ENCODE peak calls at places on chromosome 21, in six cellular contexts. X, D, R, W, N and M are unnamed samples.

GRCh38 chr21:45880097-45881068 is 101.2 kb upstream of the COL6A1 start:
- DNase-seq in X (peak; percentile 46), D (peak; percentile 72), R (peak; percentile 79), W (peak; percentile 73), N (peak; percentile 89), M (peak; percentile 67)

GRCh38 chr21:39016740-39017315 is 166.4 kb downstream of the PSMG1 start:
- DNase-seq in X (no peak), D (peak; percentile 24), R (peak; percentile 67), W (no peak), N (peak; percentile 36), M (no peak)

GRCh38 chr21:33069994-33070811 is at the start of gene OLIG1:
- DNase-seq in X (no peak), D (peak; percentile 8), R (peak; percentile 62), W (no peak), N (peak; percentile 12), M (peak; percentile 32)

GRCh38 chr21:45129231-45129923 is 55.0 kb downstream of the ADARB1 start:
- DNase-seq in X (no peak), D (no peak), R (no peak), W (no peak), N (peak; percentile 63), M (peak; percentile 46)

GRCh38 chr21:45308211-45309068 is 20.7 kb upstream of the POFUT2 start:
- DNase-seq in X (no peak), D (no peak), R (no peak), W (no peak), N (peak; percentile 50), M (no peak)

GRCh38 chr21:27371688-27372331 is 404.9 kb upstream of the ADAMTS5 start:
- DNase-seq in X (no peak), D (no peak), R (no peak), W (no peak), N (peak; percentile 20), M (no peak)

GRCh38 chr21:46295996-46296752 is 10.0 kb downstream of the YBEY start:
- DNase-seq in X (peak; percentile 15), D (no peak), R (peak; percentile 67), W (peak; percentile 65), N (peak; percentile 20), M (no peak)

GRCh38 chr21:35408401-35408800 is 359.3 kb upstream of the RUNX1 start:
- DNase-seq in X (no peak), D (no peak), R (no peak), W (no peak), N (peak; percentile 54), M (peak; percentile 37)

GRCh38 chr21:40640427-40640826 is 206.5 kb downstream of the DSCAM start:
- DNase-seq in X (no peak), D (no peak), R (no peak), W (no peak), N (no peak), M (no peak)

GRCh38 chr21:25572895-25573310 is 34.4 kb downstream of the MRPL39 start:
- DNase-seq in X (no peak), D (peak; percentile 79), R (peak; percentile 29), W (no peak), N (peak; percentile 49), M (no peak)

GRCh38 chr21:25097648-25098047 is 509.6 kb downstream of the MRPL39 start:
- DNase-seq in X (no peak), D (no peak), R (no peak), W (no peak), N (no peak), M (no peak)

GRCh38 chr21:45908536-45909237 is 72.9 kb upstream of the COL6A1 start:
- DNase-seq in X (no peak), D (no peak), R (no peak), W (no peak), N (no peak), M (no peak)

GRCh38 chr21:16239659-16240265 is 510.0 kb downstream of the USP25 start:
- DNase-seq in X (no peak), D (no peak), R (no peak), W (no peak), N (peak; percentile 1), M (no peak)

GRCh38 chr21:37348664-37349063 is 17.9 kb upstream of the DYRK1A start:
- DNase-seq in X (no peak), D (no peak), R (no peak), W (peak; percentile 16), N (peak; percentile 47), M (no peak)

GRCh38 chr21:36850372-36850771 is 116.1 kb downstream of the HLCS start:
- DNase-seq in X (no peak), D (no peak), R (no peak), W (no peak), N (no peak), M (no peak)

GRCh38 chr21:37636152-37636860 is 269.7 kb downstream of the DYRK1A start:
- DNase-seq in X (no peak), D (no peak), R (no peak), W (no peak), N (peak; percentile 77), M (peak; percentile 80)

GRCh38 chr21:42221581-42222345 is 2.8 kb downstream of the ABCG1 start:
- DNase-seq in X (no peak), D (no peak), R (no peak), W (no peak), N (no peak), M (peak; percentile 23)

GRCh38 chr21:42437786-42438185 is 34.1 kb downstream of the UBASH3A start:
- DNase-seq in X (no peak), D (no peak), R (no peak), W (no peak), N (no peak), M (no peak)

GRCh38 chr21:21751286-21751685 is 753.1 kb downstream of the NCAM2 start:
- DNase-seq in X (no peak), D (no peak), R (no peak), W (no peak), N (no peak), M (no peak)

GRCh38 chr21:17387030-17387617 is 125.7 kb upstream of the CXADR start:
- DNase-seq in X (no peak), D (peak; percentile 53), R (peak; percentile 60), W (peak; percentile 93), N (peak; percentile 75), M (peak; percentile 47)

GRCh38 chr21:46002841-46003574 is 21.4 kb downstream of the COL6A1 start:
- DNase-seq in X (no peak), D (no peak), R (no peak), W (no peak), N (no peak), M (no peak)

GRCh38 chr21:45048026-45048698 is 26.2 kb upstream of the ADARB1 start:
- DNase-seq in X (no peak), D (no peak), R (no peak), W (no peak), N (no peak), M (no peak)

GRCh38 chr21:43808367-43808766 is 19.0 kb downstream of the RRP1 start:
- DNase-seq in X (no peak), D (no peak), R (no peak), W (no peak), N (no peak), M (no peak)

GRCh38 chr21:15480160-15480559 is 249.6 kb upstream of the USP25 start:
- DNase-seq in X (no peak), D (no peak), R (no peak), W (no peak), N (no peak), M (no peak)

GRCh38 chr21:23394458-23394857 is 2212.8 kb downstream of the MRPL39 start:
- DNase-seq in X (no peak), D (no peak), R (no peak), W (no peak), N (peak; percentile 17), M (no peak)

GRCh38 chr21:45598109-45598508 is 45.4 kb upstream of the PCBP3 start:
- DNase-seq in X (no peak), D (no peak), R (no peak), W (no peak), N (no peak), M (no peak)

GRCh38 chr21:46113497-46114176 is 15.7 kb downstream of the COL6A2 start:
- DNase-seq in X (no peak), D (no peak), R (no peak), W (no peak), N (no peak), M (no peak)

GRCh38 chr21:33309778-33310177 is 15.0 kb upstream of the IFNAR1 start:
- DNase-seq in X (no peak), D (no peak), R (no peak), W (no peak), N (no peak), M (no peak)

GRCh38 chr21:39637971-39638628 is 25.4 kb downstream of the B3GALT5 start:
- DNase-seq in X (no peak), D (no peak), R (no peak), W (no peak), N (no peak), M (no peak)

GRCh38 chr21:33936221-33937038 is 20.8 kb upstream of the ATP5PO start:
- DNase-seq in X (no peak), D (peak; percentile 66), R (no peak), W (peak; percentile 52), N (no peak), M (no peak)